ENCODE peak calls at places on chromosomes 2 and 18, in seven cellular contexts. One of them, this sample, is unnamed.

GRCh38 chr2:221958224-221958623 is 340.6 kb downstream of the PAX3 start:
- DNase-seq in transverse colon: no peak
- DNase-seq in body of pancreas: no peak
- DNase-seq in heart right ventricle: no peak
- DNase-seq in mesothelial cell of epicardium: no peak
- DNase-seq in DND-41: no peak
- DNase-seq in WERI-Rb-1: peak; percentile 30
- DNase-seq in this sample: no peak

GRCh38 chr18:1840878-1841277 is 730.4 kb downstream of the METTL4 start:
- DNase-seq in heart right ventricle: no peak
- DNase-seq in WERI-Rb-1: no peak
- DNase-seq in transverse colon: no peak
- DNase-seq in body of pancreas: no peak
- DNase-seq in mesothelial cell of epicardium: no peak
- DNase-seq in DND-41: no peak
- DNase-seq in this sample: no peak

GRCh38 chr18:51622676-51623075 is 425.2 kb upstream of the MEX3C start:
- DNase-seq in mesothelial cell of epicardium: no peak
- DNase-seq in body of pancreas: no peak
- DNase-seq in heart right ventricle: no peak
- DNase-seq in DND-41: no peak
- DNase-seq in transverse colon: no peak
- DNase-seq in WERI-Rb-1: peak; percentile 89
- DNase-seq in this sample: no peak

GRCh38 chr2:113157897-113158753 is 15.6 kb upstream of the PSD4 start:
- DNase-seq in DND-41: no peak
- DNase-seq in mesothelial cell of epicardium: no peak
- DNase-seq in transverse colon: no peak
- DNase-seq in heart right ventricle: no peak
- DNase-seq in body of pancreas: no peak
- DNase-seq in WERI-Rb-1: no peak
- DNase-seq in this sample: no peak

GRCh38 chr18:22470511-22471181 is 52.9 kb upstream of the CTAGE1 start:
- DNase-seq in body of pancreas: peak; percentile 51
- DNase-seq in heart right ventricle: no peak
- DNase-seq in WERI-Rb-1: no peak
- DNase-seq in mesothelial cell of epicardium: no peak
- DNase-seq in DND-41: no peak
- DNase-seq in transverse colon: no peak
- DNase-seq in this sample: no peak

GRCh38 chr2:7004641-7005040 is 87.4 kb downstream of the RNF144A start:
- DNase-seq in heart right ventricle: no peak
- DNase-seq in DND-41: no peak
- DNase-seq in transverse colon: no peak
- DNase-seq in WERI-Rb-1: no peak
- DNase-seq in mesothelial cell of epicardium: no peak
- DNase-seq in body of pancreas: no peak
- DNase-seq in this sample: no peak

GRCh38 chr2:181468313-181468712 is 11.1 kb downstream of the ITGA4 start:
- DNase-seq in mesothelial cell of epicardium: no peak
- DNase-seq in body of pancreas: no peak
- DNase-seq in transverse colon: no peak
- DNase-seq in heart right ventricle: no peak
- DNase-seq in DND-41: no peak
- DNase-seq in WERI-Rb-1: no peak
- DNase-seq in this sample: no peak

GRCh38 chr2:84991404-84992151 is 20.6 kb downstream of the KCMF1 start:
- DNase-seq in heart right ventricle: no peak
- DNase-seq in DND-41: no peak
- DNase-seq in body of pancreas: no peak
- DNase-seq in WERI-Rb-1: no peak
- DNase-seq in transverse colon: no peak
- DNase-seq in mesothelial cell of epicardium: no peak
- DNase-seq in this sample: no peak

GRCh38 chr2:147450661-147451060 is 394.2 kb upstream of the ACVR2A start:
- DNase-seq in WERI-Rb-1: no peak
- DNase-seq in DND-41: no peak
- DNase-seq in body of pancreas: no peak
- DNase-seq in transverse colon: no peak
- DNase-seq in heart right ventricle: no peak
- DNase-seq in mesothelial cell of epicardium: no peak
- DNase-seq in this sample: no peak

GRCh38 chr18:67875057-67875456 is 358.5 kb upstream of the DSEL start:
- DNase-seq in WERI-Rb-1: no peak
- DNase-seq in DND-41: no peak
- DNase-seq in mesothelial cell of epicardium: no peak
- DNase-seq in body of pancreas: no peak
- DNase-seq in transverse colon: no peak
- DNase-seq in heart right ventricle: no peak
- DNase-seq in this sample: no peak

GRCh38 chr2:150088538-150088937 is 398.9 kb downstream of the RND3 start:
- DNase-seq in WERI-Rb-1: no peak
- DNase-seq in mesothelial cell of epicardium: no peak
- DNase-seq in heart right ventricle: no peak
- DNase-seq in body of pancreas: no peak
- DNase-seq in DND-41: no peak
- DNase-seq in transverse colon: no peak
- DNase-seq in this sample: no peak

GRCh38 chr2:152099655-152100050 is 809 bp upstream of the CACNB4 start:
- DNase-seq in DND-41: no peak
- DNase-seq in heart right ventricle: no peak
- DNase-seq in WERI-Rb-1: no peak
- DNase-seq in transverse colon: no peak
- DNase-seq in mesothelial cell of epicardium: no peak
- DNase-seq in body of pancreas: no peak
- DNase-seq in this sample: no peak

GRCh38 chr2:144605232-144605631 is 85.3 kb upstream of the ZEB2 start:
- DNase-seq in body of pancreas: no peak
- DNase-seq in heart right ventricle: no peak
- DNase-seq in mesothelial cell of epicardium: no peak
- DNase-seq in transverse colon: no peak
- DNase-seq in WERI-Rb-1: no peak
- DNase-seq in DND-41: no peak
- DNase-seq in this sample: no peak

GRCh38 chr2:141911485-141912066 is 219.2 kb downstream of the LRP1B start:
- DNase-seq in heart right ventricle: no peak
- DNase-seq in mesothelial cell of epicardium: no peak
- DNase-seq in transverse colon: no peak
- DNase-seq in WERI-Rb-1: peak; percentile 51
- DNase-seq in DND-41: peak; percentile 35
- DNase-seq in body of pancreas: peak; percentile 51
- DNase-seq in this sample: no peak

GRCh38 chr2:223165423-223166214 is 113.6 kb downstream of the KCNE4 start:
- DNase-seq in mesothelial cell of epicardium: no peak
- DNase-seq in WERI-Rb-1: peak; percentile 33
- DNase-seq in DND-41: no peak
- DNase-seq in body of pancreas: no peak
- DNase-seq in heart right ventricle: no peak
- DNase-seq in transverse colon: no peak
- DNase-seq in this sample: no peak

GRCh38 chr2:180474716-180475115 is 467.6 kb upstream of the CWC22 start:
- DNase-seq in mesothelial cell of epicardium: no peak
- DNase-seq in transverse colon: no peak
- DNase-seq in body of pancreas: no peak
- DNase-seq in WERI-Rb-1: no peak
- DNase-seq in heart right ventricle: no peak
- DNase-seq in DND-41: no peak
- DNase-seq in this sample: no peak

GRCh38 chr2:212379103-212379502 is 159.5 kb downstream of the ERBB4 start:
- DNase-seq in body of pancreas: no peak
- DNase-seq in DND-41: no peak
- DNase-seq in transverse colon: no peak
- DNase-seq in WERI-Rb-1: no peak
- DNase-seq in heart right ventricle: no peak
- DNase-seq in mesothelial cell of epicardium: no peak
- DNase-seq in this sample: no peak

GRCh38 chr2:31937741-31938140 is 73.1 kb downstream of the MEMO1 start:
- DNase-seq in transverse colon: no peak
- DNase-seq in WERI-Rb-1: no peak
- DNase-seq in body of pancreas: no peak
- DNase-seq in heart right ventricle: no peak
- DNase-seq in mesothelial cell of epicardium: no peak
- DNase-seq in DND-41: no peak
- DNase-seq in this sample: no peak

GRCh38 chr2:159982842-159983785 is 79.3 kb downstream of the PLA2R1 start:
- DNase-seq in mesothelial cell of epicardium: no peak
- DNase-seq in transverse colon: no peak
- DNase-seq in DND-41: no peak
- DNase-seq in heart right ventricle: no peak
- DNase-seq in WERI-Rb-1: no peak
- DNase-seq in body of pancreas: no peak
- DNase-seq in this sample: no peak

GRCh38 chr2:159226059-159226461 is 60.4 kb downstream of the WDSUB1 start:
- DNase-seq in DND-41: peak; percentile 22
- DNase-seq in body of pancreas: peak; percentile 35
- DNase-seq in heart right ventricle: no peak
- DNase-seq in transverse colon: no peak
- DNase-seq in mesothelial cell of epicardium: no peak
- DNase-seq in WERI-Rb-1: no peak
- DNase-seq in this sample: peak; percentile 32

GRCh38 chr2:224892574-224893204 is 149.6 kb downstream of the DOCK10 start:
- DNase-seq in body of pancreas: no peak
- DNase-seq in heart right ventricle: no peak
- DNase-seq in transverse colon: no peak
- DNase-seq in DND-41: no peak
- DNase-seq in mesothelial cell of epicardium: no peak
- DNase-seq in WERI-Rb-1: no peak
- DNase-seq in this sample: no peak

DNA sequence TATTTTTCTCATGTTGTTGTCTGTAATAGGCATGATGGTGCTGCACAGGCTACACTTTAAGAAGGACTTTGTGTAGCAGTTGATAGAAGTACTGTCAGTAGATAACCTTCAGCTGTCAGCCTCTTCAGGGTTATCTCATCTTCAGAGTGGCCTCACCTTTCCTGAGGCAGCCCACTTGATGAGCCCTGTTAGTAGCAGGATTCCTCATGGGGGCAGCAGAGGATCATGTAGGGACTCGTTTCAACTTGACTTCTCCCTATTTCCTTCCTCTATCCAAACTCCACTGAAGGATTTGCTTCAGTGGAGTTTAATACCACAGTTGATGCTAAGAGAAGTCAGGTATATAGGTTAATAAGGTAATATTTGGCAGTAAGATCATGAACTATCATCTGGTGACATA is 530.3 kb upstream of the FSIP2 start:
- DNase-seq in DND-41: no peak
- DNase-seq in WERI-Rb-1: peak; percentile 67
- DNase-seq in transverse colon: peak; percentile 9
- DNase-seq in mesothelial cell of epicardium: no peak
- DNase-seq in heart right ventricle: no peak
- DNase-seq in body of pancreas: peak; percentile 66
- DNase-seq in this sample: no peak
- TF ChIP-seq CTCF in DND-41: peak; percentile 43
- TF ChIP-seq CTCF in WERI-Rb-1: peak; percentile 83
- TF ChIP-seq CTCF in transverse colon: no peak
- TF ChIP-seq CTCF in mesothelial cell of epicardium: peak; percentile 12
- TF ChIP-seq CTCF in heart right ventricle: peak; percentile 13
- TF ChIP-seq CTCF in body of pancreas: peak; percentile 70
- TF ChIP-seq CTCF in this sample: no peak

GRCh38 chr2:126913881-126914495 is 15.3 kb downstream of the TEX51 start:
- DNase-seq in heart right ventricle: no peak
- DNase-seq in DND-41: no peak
- DNase-seq in mesothelial cell of epicardium: peak; percentile 26
- DNase-seq in body of pancreas: no peak
- DNase-seq in transverse colon: no peak
- DNase-seq in WERI-Rb-1: no peak
- DNase-seq in this sample: no peak

GRCh38 chr2:126913329-126913728 is 14.6 kb downstream of the TEX51 start:
- DNase-seq in WERI-Rb-1: no peak
- DNase-seq in mesothelial cell of epicardium: peak; percentile 14
- DNase-seq in transverse colon: no peak
- DNase-seq in DND-41: no peak
- DNase-seq in heart right ventricle: no peak
- DNase-seq in body of pancreas: no peak
- DNase-seq in this sample: no peak

GRCh38 chr2:126915903-126916302 is 17.2 kb downstream of the TEX51 start:
- DNase-seq in DND-41: no peak
- DNase-seq in mesothelial cell of epicardium: peak; percentile 7
- DNase-seq in transverse colon: no peak
- DNase-seq in WERI-Rb-1: no peak
- DNase-seq in heart right ventricle: no peak
- DNase-seq in body of pancreas: no peak
- DNase-seq in this sample: no peak

GRCh38 chr2:126916744-126917143 is 18.1 kb downstream of the TEX51 start:
- DNase-seq in DND-41: no peak
- DNase-seq in WERI-Rb-1: no peak
- DNase-seq in transverse colon: no peak
- DNase-seq in mesothelial cell of epicardium: peak; percentile 26
- DNase-seq in body of pancreas: no peak
- DNase-seq in heart right ventricle: no peak
- DNase-seq in this sample: no peak

DNA sequence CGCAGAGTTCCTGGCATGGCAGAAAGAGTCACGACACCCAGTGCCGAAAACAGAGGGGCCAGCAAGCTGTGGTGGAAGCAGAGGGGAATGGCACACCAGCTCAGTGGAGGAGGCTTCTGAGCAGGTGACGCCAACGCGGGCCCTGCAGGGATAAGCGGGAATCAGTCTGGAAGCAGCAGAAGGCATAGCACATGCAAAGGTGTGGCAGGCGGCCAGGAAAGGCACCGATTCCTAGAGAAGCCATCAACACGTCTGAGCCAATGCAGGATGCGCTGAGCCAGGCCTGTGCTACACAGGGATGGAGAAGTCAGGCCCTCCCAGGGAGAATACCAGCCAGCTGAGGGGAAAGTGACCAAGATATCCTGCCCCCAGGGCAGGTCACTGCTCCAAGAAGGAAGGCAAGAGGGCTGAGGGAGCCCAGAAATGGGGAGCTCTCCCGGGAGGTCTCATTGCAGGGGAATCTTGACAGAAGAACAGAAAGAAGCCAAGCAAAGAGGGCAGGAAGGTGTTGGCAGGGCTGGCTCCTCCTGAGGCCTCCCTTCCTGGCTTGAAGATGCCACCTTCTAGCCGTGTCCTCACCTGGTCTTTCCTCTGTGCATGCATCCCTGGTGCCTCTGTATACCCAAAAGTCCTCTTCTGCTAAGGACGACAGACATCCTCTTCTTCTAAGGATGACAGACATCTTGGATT is 16.3 kb downstream of the TEX51 start:
- DNase-seq in WERI-Rb-1: no peak
- DNase-seq in body of pancreas: no peak
- DNase-seq in mesothelial cell of epicardium: peak; percentile 14
- DNase-seq in transverse colon: no peak
- DNase-seq in heart right ventricle: no peak
- DNase-seq in DND-41: no peak
- DNase-seq in this sample: no peak
- TF ChIP-seq CTCF in WERI-Rb-1: no peak
- TF ChIP-seq CTCF in body of pancreas: no peak
- TF ChIP-seq CTCF in mesothelial cell of epicardium: no peak
- TF ChIP-seq CTCF in transverse colon: no peak
- TF ChIP-seq CTCF in heart right ventricle: no peak
- TF ChIP-seq CTCF in DND-41: no peak
- TF ChIP-seq CTCF in this sample: no peak

GRCh38 chr2:121888189-121888557 is 132.7 kb downstream of the TSN start:
- DNase-seq in heart right ventricle: no peak
- DNase-seq in transverse colon: no peak
- DNase-seq in body of pancreas: peak; percentile 12
- DNase-seq in WERI-Rb-1: peak; percentile 53
- DNase-seq in mesothelial cell of epicardium: no peak
- DNase-seq in DND-41: peak; percentile 20
- DNase-seq in this sample: no peak
- TF ChIP-seq CTCF in heart right ventricle: no peak
- TF ChIP-seq CTCF in transverse colon: no peak
- TF ChIP-seq CTCF in body of pancreas: no peak
- TF ChIP-seq CTCF in WERI-Rb-1: peak; percentile 57
- TF ChIP-seq CTCF in mesothelial cell of epicardium: peak; percentile 68
- TF ChIP-seq CTCF in DND-41: peak; percentile 52
- TF ChIP-seq CTCF in this sample: no peak

GRCh38 chr2:27582695-27583389 is at the start of gene ZNF512:
- DNase-seq in WERI-Rb-1: peak; percentile 96
- DNase-seq in transverse colon: peak; percentile 88
- DNase-seq in body of pancreas: peak; percentile 85
- DNase-seq in DND-41: peak; percentile 88
- DNase-seq in mesothelial cell of epicardium: peak; percentile 87
- DNase-seq in heart right ventricle: peak; percentile 89
- DNase-seq in this sample: peak; percentile 64
- TF ChIP-seq CTCF in WERI-Rb-1: peak; percentile 7
- TF ChIP-seq CTCF in transverse colon: no peak
- TF ChIP-seq CTCF in body of pancreas: peak; percentile 11
- TF ChIP-seq CTCF in DND-41: peak; percentile 13
- TF ChIP-seq CTCF in mesothelial cell of epicardium: peak; percentile 15
- TF ChIP-seq CTCF in heart right ventricle: no peak
- TF ChIP-seq CTCF in this sample: no peak

This sample was measured in CD8-positive, alpha-beta T cell.